ENCODE peak calls at places on chromosomes 13 and 19, in seven cellular contexts. P, K, W, U, D, E and N are unnamed samples.

GRCh38 chr13:34035676-34036325 is 217.9 kb downstream of the RFC3 start:
- DNase-seq in K (no peak), W (peak; percentile 83), P (no peak), U (no peak), E (no peak), D (no peak), N (no peak)

GRCh38 chr13:59356607-59357006 is 807.1 kb downstream of the DIAPH3 start:
- DNase-seq in W (no peak), D (no peak), K (no peak), E (peak; percentile 58), U (no peak), P (peak; percentile 81), N (peak; percentile 79)

GRCh38 chr19:40347476-40348124 is 597 bp downstream of the C19orf47 start:
- DNase-seq in K (peak; percentile 10), E (no peak), P (no peak), D (no peak), U (no peak), W (no peak), N (no peak)

GRCh38 chr19:34733826-34734600 is at the start of gene ZNF181:
- DNase-seq in E (peak; percentile 94), D (peak; percentile 88), K (peak; percentile 77), W (peak; percentile 89), U (peak; percentile 72), P (peak; percentile 88), N (peak; percentile 88)

GRCh38 chr19:20066861-20067260 is 10.9 kb upstream of the ZNF90 start:
- DNase-seq in P (no peak), E (no peak), D (no peak), K (no peak), W (no peak), U (no peak), N (no peak)

GRCh38 chr19:56900573-56901097 is 60.1 kb upstream of the PEG3 start:
- DNase-seq in U (no peak), E (no peak), K (no peak), P (no peak), D (no peak), W (no peak), N (peak; percentile 5)

GRCh38 chr19:47190167-47190727 is 40.8 kb downstream of the BBC3 start:
- DNase-seq in D (no peak), U (no peak), K (no peak), P (peak; percentile 74), W (peak; percentile 98), E (peak; percentile 61), N (no peak)

GRCh38 chr13:97982286-97982685 is 28.8 kb downstream of the IPO5 start:
- DNase-seq in K (no peak), E (no peak), W (no peak), P (no peak), U (no peak), D (no peak), N (no peak)

GRCh38 chr13:67366533-67366932 is 136.4 kb upstream of the PCDH9 start:
- DNase-seq in P (no peak), W (no peak), K (no peak), U (no peak), E (peak; percentile 22), D (no peak), N (no peak)

GRCh38 chr13:35621989-35622388 is 145.5 kb upstream of the MAB21L1 start:
- DNase-seq in E (no peak), K (no peak), W (peak; percentile 15), D (no peak), U (no peak), P (no peak), N (no peak)

GRCh38 chr19:13557756-13558398 is 51.6 kb upstream of the CACNA1A start:
- DNase-seq in U (no peak), D (peak; percentile 58), P (peak; percentile 14), E (no peak), W (no peak), K (no peak), N (peak; percentile 27)

GRCh38 chr19:1416014-1416841 is 8.8 kb downstream of the DAZAP1 start:
- DNase-seq in D (no peak), E (no peak), K (no peak), P (peak; percentile 67), U (no peak), W (no peak), N (no peak)

GRCh38 chr13:43964698-43965097 is 85.0 kb downstream of the LACC1 start:
- DNase-seq in U (no peak), D (no peak), K (no peak), P (no peak), W (no peak), E (no peak), N (no peak)

GRCh38 chr19:30701178-30701577 is 329.0 kb downstream of the ZNF536 start:
- DNase-seq in D (no peak), K (no peak), P (no peak), U (no peak), E (no peak), W (no peak), N (no peak)

GRCh38 chr19:10228925-10229324 is 2.2 kb downstream of the S1PR2 start:
- DNase-seq in D (peak; percentile 54), W (peak; percentile 40), K (peak; percentile 57), P (no peak), E (peak; percentile 48), U (no peak), N (peak; percentile 4)

GRCh38 chr19:54502518-54503048 is at the start of gene LAIR2:
- DNase-seq in U (no peak), P (no peak), D (no peak), K (no peak), E (no peak), W (no peak), N (no peak)

GRCh38 chr19:14530005-14530348 is 583 bp downstream of the TECR start:
- DNase-seq in E (peak; percentile 87), P (no peak), W (peak; percentile 17), K (no peak), U (no peak), D (no peak), N (no peak)

GRCh38 chr19:46269085-46269484 is 27.8 kb upstream of the HIF3A start:
- DNase-seq in P (no peak), K (no peak), W (no peak), D (no peak), E (no peak), U (no peak), N (no peak)

GRCh38 chr13:31361673-31362072 is 161.9 kb downstream of the B3GLCT start:
- DNase-seq in W (no peak), E (no peak), P (no peak), D (no peak), U (no peak), K (no peak), N (no peak)

GRCh38 chr13:20351279-20352022 is 119.3 kb upstream of the GJB6 start:
- DNase-seq in D (no peak), E (no peak), U (no peak), K (no peak), W (peak; percentile 79), P (no peak), N (no peak)

GRCh38 chr19:9155591-9155990 is 15.4 kb downstream of the ZNF317 start:
- DNase-seq in P (no peak), W (no peak), U (no peak), D (no peak), E (no peak), K (no peak), N (no peak)